ENCODE peak calls at places on chromosomes 13 and 19, in seven cellular contexts. G is fibroblast of pulmonary artery, Q is astrocyte of the cerebellum, J is GM23338, O is fibroblast of lung, Y is tibial artery, D is thoracic aorta. E is an unnamed sample.

GRCh38 chr19:44641866-44642265 is 1.8 kb upstream of the PVR start:
- DNase-seq in J (no peak), Q (no peak), Y (no peak), O (no peak), D (no peak), G (no peak), E (no peak)

GRCh38 chr19:36604656-36605100 is 435 bp upstream of the ZNF382 start:
- DNase-seq in Y (peak; percentile 83), G (peak; percentile 25), J (peak; percentile 24), D (peak; percentile 11), O (peak; percentile 54), Q (no peak), E (no peak)

GRCh38 chr13:34001357-34001756 is 183.4 kb downstream of the RFC3 start:
- DNase-seq in Y (no peak), D (no peak), G (no peak), O (no peak), Q (no peak), J (no peak), E (no peak)

GRCh38 chr13:73076013-73076412 is 17.2 kb downstream of the KLF5 start:
- DNase-seq in D (no peak), O (no peak), Q (no peak), G (no peak), J (no peak), Y (no peak), E (no peak)

GRCh38 chr19:16419671-16420394 is 51.9 kb downstream of the EPS15L1 start:
- DNase-seq in G (no peak), D (no peak), J (peak; percentile 24), Q (no peak), O (no peak), Y (no peak), E (no peak)

GRCh38 chr13:52459668-52460067 is 4.4 kb downstream of the CKAP2 start:
- DNase-seq in G (peak; percentile 48), D (no peak), Y (no peak), O (peak; percentile 61), J (no peak), Q (no peak), E (no peak)

GRCh38 chr19:20928371-20928770 is 5.3 kb downstream of the ZNF85 start:
- DNase-seq in Y (no peak), G (peak; percentile 54), D (no peak), J (no peak), Q (peak; percentile 4), O (peak; percentile 99), E (peak; percentile 89)

GRCh38 chr13:114095486-114095885 is 36.9 kb downstream of the RASA3 start:
- DNase-seq in Q (no peak), G (no peak), O (no peak), D (no peak), Y (peak; percentile 51), J (no peak), E (no peak)

GRCh38 chr19:9936151-9937000 is at the start of gene OLFM2:
- DNase-seq in O (no peak), G (no peak), J (peak; percentile 90), Y (no peak), Q (no peak), D (no peak), E (no peak)

GRCh38 chr19:40252395-40252794 is 25.9 kb upstream of the CCNP start:
- DNase-seq in Q (no peak), D (no peak), Y (no peak), G (no peak), J (peak; percentile 65), O (no peak), E (no peak)

GRCh38 chr13:34035676-34036325 is 217.9 kb downstream of the RFC3 start:
- DNase-seq in J (no peak), G (no peak), D (no peak), Y (no peak), Q (no peak), O (peak; percentile 39), E (no peak)

DNA sequence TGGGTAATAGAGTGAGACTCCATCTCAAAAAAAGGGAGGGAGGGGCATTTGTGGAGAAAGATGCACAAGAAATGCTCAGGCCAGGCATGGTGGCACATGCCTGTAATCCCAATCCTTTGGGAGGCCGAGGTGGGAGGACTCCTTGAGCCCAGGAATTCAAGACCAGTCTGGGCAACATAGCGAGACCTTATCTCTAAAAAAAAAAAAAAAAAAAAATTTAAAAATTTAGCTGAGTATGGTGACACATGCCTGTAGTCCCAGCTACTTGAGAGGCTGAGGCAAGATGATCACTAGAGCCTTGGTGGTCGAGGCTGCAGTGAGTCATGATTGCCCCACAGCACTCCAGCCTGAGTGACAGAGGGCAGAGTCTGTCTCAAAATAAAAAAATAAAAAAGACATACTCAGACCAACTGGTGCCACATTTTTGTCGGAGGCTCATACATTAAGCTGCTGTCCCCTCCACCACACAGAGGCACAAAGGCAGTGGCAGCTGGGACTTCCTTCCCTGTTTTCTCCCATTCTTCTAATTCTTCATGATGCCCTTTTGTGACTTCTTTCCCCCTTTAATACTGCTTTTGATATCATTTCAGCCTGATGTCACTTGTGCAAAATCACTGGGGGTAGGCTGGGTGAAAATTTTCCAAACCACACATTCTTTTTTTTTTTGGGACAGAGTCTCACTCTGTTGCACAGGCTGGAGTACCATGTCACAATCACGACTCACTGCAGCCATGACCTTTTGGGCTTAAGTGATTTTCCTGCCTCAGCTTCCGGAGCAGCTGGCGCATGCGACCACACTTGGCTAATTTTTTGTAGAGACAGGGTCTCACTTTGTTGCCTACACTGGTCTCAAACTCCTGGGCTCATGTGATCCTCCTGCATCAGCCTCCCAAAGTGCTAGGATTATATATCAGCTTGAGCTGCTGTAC is 26.8 kb upstream of the CXCL17 start:
- DNase-seq in O (peak; percentile 5), J (no peak), Q (no peak), Y (no peak), D (no peak), G (peak; percentile 19), E (no peak)
- TF ChIP-seq CTCF in O (no peak), J (no peak), Q (no peak), Y (no peak), D (no peak), G (no peak), E (no peak)

GRCh38 chr19:56842421-56842820 is 1.9 kb upstream of the PEG3 start:
- DNase-seq in J (no peak), Y (no peak), Q (no peak), O (no peak), G (no peak), D (no peak), E (no peak)

GRCh38 chr19:56838930-56839664 is 1.4 kb downstream of the PEG3 start:
- DNase-seq in G (peak; percentile 77), J (no peak), O (peak; percentile 22), Y (peak; percentile 98), D (peak; percentile 99), Q (peak; percentile 72), E (no peak)

GRCh38 chr19:56839665-56840451 is 668 bp downstream of the PEG3 start:
- DNase-seq in O (peak; percentile 18), G (peak; percentile 70), D (peak; percentile 94), Q (peak; percentile 65), Y (peak; percentile 98), J (no peak), E (no peak)

GRCh38 chr19:56841194-56841546 is 644 bp upstream of the PEG3 start:
- DNase-seq in J (no peak), G (no peak), Q (no peak), Y (no peak), D (no peak), O (no peak), E (no peak)

DNA sequence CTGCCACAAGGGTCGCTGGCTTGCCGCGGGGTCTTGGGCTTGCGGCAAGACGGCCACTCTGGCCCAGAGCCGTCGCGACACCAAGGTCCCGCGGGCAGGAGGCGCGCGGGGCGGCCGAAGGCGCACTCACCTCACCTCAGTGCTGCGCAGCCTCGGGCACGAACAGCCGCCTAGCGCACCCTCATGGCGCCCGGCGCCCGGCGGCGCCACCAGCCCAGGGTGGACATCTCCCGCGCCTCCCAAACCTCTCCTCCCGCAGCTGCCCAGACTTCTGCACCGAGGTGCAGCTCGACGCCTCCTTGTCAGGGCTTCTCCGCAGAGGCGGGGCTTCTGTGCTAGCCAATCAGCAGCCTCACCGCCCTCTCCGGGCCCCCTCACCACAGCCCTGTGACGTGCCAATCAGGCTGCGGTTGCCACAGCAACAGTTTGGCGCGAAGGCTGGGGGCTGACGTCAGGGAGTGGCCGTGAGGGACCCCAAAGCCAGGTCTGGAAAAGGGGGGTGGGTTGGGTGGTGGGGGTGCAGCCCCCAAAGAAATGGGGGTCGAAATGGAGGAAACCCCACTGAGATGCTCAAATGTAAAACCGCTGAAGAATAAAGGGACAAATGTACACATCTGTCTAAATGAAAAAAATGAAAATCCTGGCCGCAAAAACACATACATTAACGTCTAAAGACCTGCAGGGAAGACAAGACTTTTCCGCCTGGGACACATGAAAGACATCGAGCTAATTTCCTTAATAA is at the start of the genes PEG3 and ZIM2:
- DNase-seq in Q (no peak), G (peak; percentile 1), J (no peak), Y (peak; percentile 78), D (peak; percentile 23), O (no peak), E (no peak)
- H3K4me3 ChIP-seq in Q (peak within 1 kb of the TSS; percentile 22), G (no peak within 1 kb of the TSS), J (no peak within 1 kb of the TSS), Y (peak within 1 kb of the TSS; percentile 63), D (peak within 1 kb of the TSS; percentile 73), O (peak within 1 kb of the TSS; percentile 20), E (no peak within 1 kb of the TSS)

GRCh38 chr19:50557009-50557613 is 11.1 kb downstream of the LRRC4B start:
- DNase-seq in D (no peak), G (no peak), J (peak; percentile 60), Y (no peak), O (no peak), Q (no peak), E (no peak)

GRCh38 chr19:50558039-50558438 is 10.2 kb downstream of the LRRC4B start:
- DNase-seq in Y (no peak), O (no peak), Q (no peak), J (no peak), G (no peak), D (no peak), E (no peak)

GRCh38 chr19:50555447-50556235 is 12.6 kb downstream of the LRRC4B start:
- DNase-seq in J (peak; percentile 91), Y (no peak), D (no peak), Q (no peak), O (no peak), G (peak; percentile 11), E (no peak)

GRCh38 chr19:50555033-50555432 is 13.2 kb downstream of the LRRC4B start:
- DNase-seq in D (no peak), Y (no peak), Q (no peak), O (no peak), J (no peak), G (no peak), E (no peak)

GRCh38 chr19:50556236-50557008 is 11.8 kb downstream of the LRRC4B start:
- DNase-seq in Y (peak; percentile 78), O (peak; percentile 25), Q (peak; percentile 1), D (no peak), J (peak; percentile 98), G (peak; percentile 77), E (peak; percentile 10)
- TF ChIP-seq CTCF in Y (peak; percentile 67), O (peak; percentile 68), Q (peak; percentile 67), D (peak; percentile 64), J (peak; percentile 98), G (peak; percentile 80), E (peak; percentile 93)

GRCh38 chr19:32720216-32720935 is 809 bp downstream of the TDRD12 start:
- DNase-seq in Q (no peak), Y (no peak), D (no peak), J (peak; percentile 40), O (no peak), G (no peak), E (no peak)
- H3K4me3 ChIP-seq in Q (no peak overlapping the region), Y (no peak overlapping the region), D (no peak overlapping the region), J (no peak overlapping the region), O (no peak overlapping the region), G (no peak overlapping the region), E (no peak overlapping the region)

GRCh38 chr13:46166221-46166584 is 15.8 kb downstream of the LCP1 start:
- DNase-seq in J (no peak), Q (no peak), G (no peak), D (no peak), Y (no peak), O (no peak), E (no peak)
- TF ChIP-seq CTCF in J (no peak), Q (no peak), G (no peak), D (no peak), Y (no peak), O (no peak), E (no peak)

GRCh38 chr19:13006431-13007281 is 11.4 kb downstream of the NFIX start:
- DNase-seq in Q (no peak), J (no peak), D (no peak), G (no peak), Y (peak; percentile 87), O (no peak), E (no peak)
- H3K4me3 ChIP-seq in Q (no peak overlapping the region), J (no peak overlapping the region), D (peak overlapping the region; percentile 62), G (no peak overlapping the region), Y (peak overlapping the region; percentile 30), O (peak overlapping the region; percentile 30), E (no peak overlapping the region)